ENCODE peak calls at places on chromosomes 3 and 15, in ten cellular contexts. Q, K, F, G, N, M, X, C, P and V are unnamed samples.

GRCh38 chr15:100760357-100760903 is 119.2 kb upstream of the ALDH1A3 start:
- DNase-seq in X (no peak), F (no peak), P (no peak), Q (no peak), C (no peak), M (no peak), K (no peak), G (no peak), N (no peak), V (no peak)

GRCh38 chr3:13513051-13513912 is 33.2 kb downstream of the HDAC11 start:
- DNase-seq in G (no peak), X (no peak), N (peak; percentile 28), C (no peak), P (no peak), K (no peak), M (no peak), Q (no peak), F (no peak), V (no peak)

GRCh38 chr3:186110975-186111974 is 2.4 kb upstream of the ETV5 start:
- DNase-seq in K (no peak), N (no peak), Q (no peak), C (peak; percentile 39), P (no peak), X (no peak), F (no peak), G (no peak), M (no peak), V (no peak)

GRCh38 chr15:94287794-94288246 is 56.5 kb downstream of the MCTP2 start:
- DNase-seq in G (no peak), M (no peak), X (peak; percentile 43), P (no peak), Q (no peak), F (no peak), N (no peak), K (no peak), C (peak; percentile 44), V (no peak)

GRCh38 chr3:105040026-105040622 is 326.6 kb upstream of the ALCAM start:
- DNase-seq in P (no peak), F (no peak), Q (peak; percentile 83), C (no peak), K (no peak), G (no peak), M (no peak), X (no peak), N (no peak), V (no peak)

GRCh38 chr3:21524113-21524512 is 226.9 kb downstream of the ZNF385D start:
- DNase-seq in P (no peak), Q (no peak), M (no peak), G (no peak), F (no peak), K (no peak), C (no peak), X (no peak), N (no peak), V (peak; percentile 65)

GRCh38 chr3:195129644-195130492 is 141.1 kb downstream of the XXYLT1 start:
- DNase-seq in N (no peak), Q (no peak), P (no peak), F (no peak), G (no peak), K (no peak), C (peak; percentile 83), M (no peak), X (no peak), V (no peak)

GRCh38 chr3:52019352-52020080 is 23.8 kb upstream of the RPL29 start:
- DNase-seq in P (no peak), M (no peak), X (no peak), C (no peak), N (no peak), Q (no peak), F (no peak), K (no peak), G (no peak), V (no peak)

GRCh38 chr3:159806412-159806811 is 182.2 kb upstream of the IL12A start:
- DNase-seq in G (no peak), X (no peak), C (no peak), K (no peak), F (no peak), M (no peak), N (no peak), P (no peak), Q (no peak), V (no peak)

GRCh38 chr3:47003461-47004368 is 24.2 kb downstream of the NBEAL2 start:
- DNase-seq in N (no peak), P (no peak), Q (no peak), F (no peak), K (no peak), X (no peak), M (no peak), C (no peak), G (no peak), V (no peak)

GRCh38 chr15:85404922-85405293 is 24.5 kb downstream of the AKAP13 start:
- DNase-seq in C (no peak), F (no peak), N (no peak), X (no peak), P (no peak), M (no peak), K (no peak), Q (no peak), G (no peak), V (no peak)

GRCh38 chr3:58084788-58085543 is 76.7 kb downstream of the FLNB start:
- DNase-seq in C (peak; percentile 64), Q (no peak), G (peak; percentile 70), M (no peak), K (no peak), P (no peak), N (no peak), X (no peak), F (no peak), V (no peak)

GRCh38 chr15:70147778-70148177 is 50.1 kb upstream of the TLE3 start:
- DNase-seq in C (no peak), Q (no peak), G (no peak), M (no peak), N (no peak), P (no peak), X (no peak), F (no peak), K (no peak), V (no peak)

GRCh38 chr3:52056521-52056967 is at the start of gene DUSP7:
- DNase-seq in P (peak; percentile 1), G (no peak), K (peak; percentile 37), C (peak; percentile 85), M (peak; percentile 25), Q (no peak), F (peak; percentile 74), N (no peak), X (peak; percentile 77), V (peak; percentile 15)

GRCh38 chr15:76181705-76182107 is 121.9 kb downstream of the TMEM266 start:
- DNase-seq in N (no peak), G (no peak), K (no peak), F (no peak), P (no peak), Q (no peak), X (no peak), M (no peak), C (peak; percentile 83), V (no peak)

GRCh38 chr15:27092404-27092803 is 121.4 kb downstream of the GABRG3 start:
- DNase-seq in P (no peak), G (no peak), M (no peak), Q (no peak), C (no peak), K (no peak), F (no peak), X (no peak), N (no peak), V (no peak)

GRCh38 chr3:149971403-149972075 is 844 bp upstream of the PFN2 start:
- DNase-seq in G (peak; percentile 15), N (no peak), Q (peak; percentile 71), C (peak; percentile 53), M (peak; percentile 88), K (peak; percentile 9), F (peak; percentile 40), X (peak; percentile 58), P (peak; percentile 73), V (peak; percentile 95)

GRCh38 chr3:127679534-127680145 is 6.9 kb downstream of the ABTB1 start:
- DNase-seq in X (no peak), M (no peak), C (no peak), G (no peak), F (peak; percentile 30), K (no peak), Q (no peak), N (no peak), P (no peak), V (no peak)

GRCh38 chr3:159964166-159964973 is 24.3 kb upstream of the IL12A start:
- DNase-seq in F (no peak), C (peak; percentile 68), G (no peak), K (no peak), Q (no peak), N (peak; percentile 38), M (no peak), X (no peak), P (no peak), V (no peak)

GRCh38 chr15:56667517-56667916 is 65.8 kb downstream of the ZNF280D start:
- DNase-seq in G (peak; percentile 13), K (no peak), F (no peak), M (no peak), P (no peak), X (no peak), Q (no peak), N (no peak), C (no peak), V (no peak)

GRCh38 chr3:3798641-3799113 is 554 bp upstream of the LRRN1 start:
- DNase-seq in K (no peak), X (peak; percentile 9), N (no peak), C (peak; percentile 17), Q (no peak), F (peak; percentile 33), G (no peak), M (peak; percentile 11), P (no peak), V (peak; percentile 56)

GRCh38 chr3:23889401-23889800 is 27.4 kb downstream of the NKIRAS1 start:
- DNase-seq in G (no peak), K (no peak), Q (no peak), F (no peak), M (no peak), C (no peak), P (no peak), N (no peak), X (no peak), V (no peak)

GRCh38 chr3:161800985-161801559 is 304.5 kb downstream of the OTOL1 start:
- DNase-seq in N (no peak), X (no peak), M (no peak), K (no peak), G (peak; percentile 1), F (no peak), C (no peak), P (no peak), Q (no peak), V (no peak)

GRCh38 chr15:78868366-78868765 is 4.3 kb upstream of the MORF4L1 start:
- DNase-seq in G (no peak), K (no peak), F (no peak), Q (no peak), N (no peak), C (no peak), M (no peak), X (no peak), P (no peak), V (no peak)

GRCh38 chr15:74656935-74657535 is 38.8 kb downstream of the EDC3 start:
- DNase-seq in X (no peak), C (no peak), F (no peak), N (no peak), M (no peak), P (peak; percentile 59), Q (no peak), G (no peak), K (no peak), V (peak; percentile 97)

GRCh38 chr3:61938878-61939549 is 377.6 kb downstream of the PTPRG start:
- DNase-seq in C (no peak), P (no peak), G (no peak), M (peak; percentile 35), K (no peak), X (no peak), Q (no peak), F (no peak), N (no peak), V (no peak)

GRCh38 chr3:58272891-58273290 is 33.2 kb upstream of the RPP14 start:
- DNase-seq in P (no peak), X (no peak), Q (no peak), C (no peak), N (no peak), M (no peak), K (no peak), G (no peak), F (no peak), V (no peak)

GRCh38 chr3:149992416-149993058 is 21.8 kb upstream of the PFN2 start:
- DNase-seq in Q (no peak), X (no peak), C (no peak), P (no peak), F (no peak), G (no peak), M (no peak), N (no peak), K (no peak), V (no peak)